ENCODE peak calls at places on chromosome 21, in four cellular contexts. One of them, this sample, is unnamed.

GRCh38 chr21:34536311-34536710 is 24.3 kb upstream of the KCNE1 start:
- DNase-seq in tibial nerve: no peak
- DNase-seq in NCI-H2171 treated with DMSO at 0.1 percent for 48 hours: no peak
- DNase-seq in ascending aorta: no peak
- DNase-seq in this sample: no peak

GRCh38 chr21:14243877-14244276 is 27.9 kb downstream of the RBM11 start:
- DNase-seq in NCI-H2171 treated with DMSO at 0.1 percent for 48 hours: no peak
- DNase-seq in ascending aorta: no peak
- DNase-seq in tibial nerve: no peak
- DNase-seq in this sample: no peak

GRCh38 chr21:25572895-25573310 is 34.4 kb downstream of the MRPL39 start:
- DNase-seq in NCI-H2171 treated with DMSO at 0.1 percent for 48 hours: no peak
- DNase-seq in ascending aorta: no peak
- DNase-seq in tibial nerve: no peak
- DNase-seq in this sample: no peak

GRCh38 chr21:25421327-25422028 is 185.8 kb downstream of the MRPL39 start:
- DNase-seq in tibial nerve: peak; percentile 45
- DNase-seq in NCI-H2171 treated with DMSO at 0.1 percent for 48 hours: peak; percentile 1
- DNase-seq in ascending aorta: no peak
- DNase-seq in this sample: no peak

GRCh38 chr21:43790053-43790524 is 712 bp downstream of the RRP1 start:
- DNase-seq in NCI-H2171 treated with DMSO at 0.1 percent for 48 hours: no peak
- DNase-seq in tibial nerve: no peak
- DNase-seq in ascending aorta: no peak
- DNase-seq in this sample: no peak

GRCh38 chr21:25898671-25899070 is 163.9 kb downstream of the GABPA start:
- DNase-seq in ascending aorta: no peak
- DNase-seq in tibial nerve: no peak
- DNase-seq in NCI-H2171 treated with DMSO at 0.1 percent for 48 hours: peak; percentile 11
- DNase-seq in this sample: no peak

GRCh38 chr21:41466024-41466820 is 40.2 kb downstream of the MX1 start:
- DNase-seq in ascending aorta: peak; percentile 42
- DNase-seq in NCI-H2171 treated with DMSO at 0.1 percent for 48 hours: no peak
- DNase-seq in tibial nerve: no peak
- DNase-seq in this sample: no peak

GRCh38 chr21:45366931-45367401 is 38.0 kb upstream of the COL18A1 start:
- DNase-seq in ascending aorta: peak; percentile 92
- DNase-seq in NCI-H2171 treated with DMSO at 0.1 percent for 48 hours: no peak
- DNase-seq in tibial nerve: no peak
- DNase-seq in this sample: peak; percentile 47

GRCh38 chr21:41778974-41779600 is 12.2 kb upstream of the RIPK4 start:
- DNase-seq in tibial nerve: no peak
- DNase-seq in ascending aorta: peak; percentile 38
- DNase-seq in NCI-H2171 treated with DMSO at 0.1 percent for 48 hours: no peak
- DNase-seq in this sample: no peak

GRCh38 chr21:32653326-32653901 is 41.2 kb upstream of the CFAP298 start:
- DNase-seq in tibial nerve: no peak
- DNase-seq in ascending aorta: no peak
- DNase-seq in NCI-H2171 treated with DMSO at 0.1 percent for 48 hours: peak; percentile 48
- DNase-seq in this sample: no peak

GRCh38 chr21:27429612-27430361 is 462.9 kb upstream of the ADAMTS5 start:
- DNase-seq in tibial nerve: no peak
- DNase-seq in ascending aorta: no peak
- DNase-seq in NCI-H2171 treated with DMSO at 0.1 percent for 48 hours: no peak
- DNase-seq in this sample: no peak

GRCh38 chr21:41362605-41363369 is 960 bp downstream of the MX2 start:
- DNase-seq in NCI-H2171 treated with DMSO at 0.1 percent for 48 hours: no peak
- DNase-seq in ascending aorta: peak; percentile 59
- DNase-seq in tibial nerve: no peak
- DNase-seq in this sample: no peak

GRCh38 chr21:14864211-14865021 is 200.4 kb downstream of the NRIP1 start:
- DNase-seq in tibial nerve: peak; percentile 77
- DNase-seq in ascending aorta: no peak
- DNase-seq in NCI-H2171 treated with DMSO at 0.1 percent for 48 hours: no peak
- DNase-seq in this sample: no peak

GRCh38 chr21:34133392-34133791 is 60.0 kb downstream of the MRPS6 start:
- DNase-seq in ascending aorta: no peak
- DNase-seq in NCI-H2171 treated with DMSO at 0.1 percent for 48 hours: no peak
- DNase-seq in tibial nerve: no peak
- DNase-seq in this sample: no peak

GRCh38 chr21:38773108-38774061 is 32.3 kb upstream of the ETS2 start:
- DNase-seq in tibial nerve: peak; percentile 57
- DNase-seq in ascending aorta: peak; percentile 92
- DNase-seq in NCI-H2171 treated with DMSO at 0.1 percent for 48 hours: no peak
- DNase-seq in this sample: peak; percentile 26

GRCh38 chr21:27519357-27519756 is 552.5 kb upstream of the ADAMTS5 start:
- DNase-seq in ascending aorta: no peak
- DNase-seq in NCI-H2171 treated with DMSO at 0.1 percent for 48 hours: peak; percentile 6
- DNase-seq in tibial nerve: no peak
- DNase-seq in this sample: no peak

GRCh38 chr21:45103966-45104520 is 29.7 kb downstream of the ADARB1 start:
- DNase-seq in NCI-H2171 treated with DMSO at 0.1 percent for 48 hours: no peak
- DNase-seq in tibial nerve: no peak
- DNase-seq in ascending aorta: no peak
- DNase-seq in this sample: no peak

GRCh38 chr21:41993744-41994143 is 16.4 kb downstream of the ZBTB21 start:
- DNase-seq in NCI-H2171 treated with DMSO at 0.1 percent for 48 hours: no peak
- DNase-seq in ascending aorta: no peak
- DNase-seq in tibial nerve: no peak
- DNase-seq in this sample: no peak

GRCh38 chr21:44052071-44052829 is 40.1 kb downstream of the TRAPPC10 start:
- DNase-seq in tibial nerve: no peak
- DNase-seq in ascending aorta: no peak
- DNase-seq in NCI-H2171 treated with DMSO at 0.1 percent for 48 hours: no peak
- DNase-seq in this sample: no peak

GRCh38 chr21:16775056-16775455 is 737.8 kb upstream of the CXADR start:
- DNase-seq in tibial nerve: no peak
- DNase-seq in NCI-H2171 treated with DMSO at 0.1 percent for 48 hours: no peak
- DNase-seq in ascending aorta: no peak
- DNase-seq in this sample: no peak

GRCh38 chr21:19353271-19353670 is 949.7 kb upstream of the TMPRSS15 start:
- DNase-seq in ascending aorta: no peak
- DNase-seq in NCI-H2171 treated with DMSO at 0.1 percent for 48 hours: no peak
- DNase-seq in tibial nerve: no peak
- DNase-seq in this sample: no peak

GRCh38 chr21:16407403-16408279 is 677.9 kb downstream of the USP25 start:
- DNase-seq in ascending aorta: no peak
- DNase-seq in NCI-H2171 treated with DMSO at 0.1 percent for 48 hours: no peak
- DNase-seq in tibial nerve: no peak
- DNase-seq in this sample: no peak

GRCh38 chr21:26105819-26106218 is 64.8 kb downstream of the APP start:
- DNase-seq in tibial nerve: no peak
- DNase-seq in NCI-H2171 treated with DMSO at 0.1 percent for 48 hours: no peak
- DNase-seq in ascending aorta: no peak
- DNase-seq in this sample: no peak

GRCh38 chr21:28959367-28960099 is 33.1 kb downstream of the LTN1 start:
- DNase-seq in tibial nerve: no peak
- DNase-seq in ascending aorta: no peak
- DNase-seq in NCI-H2171 treated with DMSO at 0.1 percent for 48 hours: no peak
- DNase-seq in this sample: no peak

GRCh38 chr21:34609951-34610549 is 4.9 kb downstream of the RCAN1 start:
- DNase-seq in ascending aorta: no peak
- DNase-seq in NCI-H2171 treated with DMSO at 0.1 percent for 48 hours: no peak
- DNase-seq in tibial nerve: no peak
- DNase-seq in this sample: no peak

GRCh38 chr21:45002381-45003204 is 62.8 kb downstream of the SLX9 start:
- DNase-seq in ascending aorta: peak; percentile 61
- DNase-seq in NCI-H2171 treated with DMSO at 0.1 percent for 48 hours: no peak
- DNase-seq in tibial nerve: no peak
- DNase-seq in this sample: no peak

GRCh38 chr21:35190201-35190701 is 141.1 kb upstream of the RUNX1 start:
- DNase-seq in ascending aorta: no peak
- DNase-seq in tibial nerve: no peak
- DNase-seq in NCI-H2171 treated with DMSO at 0.1 percent for 48 hours: no peak
- DNase-seq in this sample: no peak

GRCh38 chr21:45599146-45599581 is 44.4 kb upstream of the PCBP3 start:
- DNase-seq in NCI-H2171 treated with DMSO at 0.1 percent for 48 hours: no peak
- DNase-seq in tibial nerve: no peak
- DNase-seq in ascending aorta: no peak
- DNase-seq in this sample: no peak

GRCh38 chr21:38938343-38938742 is 132.6 kb downstream of the ETS2 start:
- DNase-seq in tibial nerve: no peak
- DNase-seq in NCI-H2171 treated with DMSO at 0.1 percent for 48 hours: no peak
- DNase-seq in ascending aorta: no peak
- DNase-seq in this sample: no peak